ENCODE peak calls at places on chromosomes 3 and 15, in six cellular contexts. X is tibial artery, Z is fibroblast of mammary gland, K is AG09309, N is GM06990, C is RWPE1. A is an unnamed sample.
A peak's percentile ranks its signal among the peaks of the same experiment; 100 is the strongest.

GRCh38 chr3:45923755-45924154 is 19.5 kb upstream of the CXCR6 start:
- DNase-seq in X (peak; percentile 33), Z (peak; percentile 77), K (no peak), N (no peak), C (no peak), A (no peak)

GRCh38 chr15:31352283-31352880 is 25.7 kb downstream of the KLF13 start:
- DNase-seq in X (no peak), Z (no peak), K (no peak), N (no peak), C (no peak), A (no peak)

GRCh38 chr3:72058493-72059081 is 273.6 kb upstream of the PROK2 start:
- DNase-seq in X (no peak), Z (no peak), K (no peak), N (no peak), C (no peak), A (no peak)

GRCh38 chr3:59212128-59212764 is 162.4 kb upstream of the CFAP20DC start:
- DNase-seq in X (no peak), Z (peak; percentile 51), K (peak; percentile 16), N (no peak), C (peak; percentile 41), A (peak; percentile 58)

GRCh38 chr3:114115151-114115550 is 58.6 kb downstream of the QTRT2 start:
- DNase-seq in X (no peak), Z (no peak), K (no peak), N (no peak), C (no peak), A (no peak)

GRCh38 chr15:35992791-35993190 is 446.8 kb upstream of the DPH6 start:
- DNase-seq in X (no peak), Z (no peak), K (no peak), N (no peak), C (no peak), A (no peak)

GRCh38 chr3:107387555-107387954 is 10.3 kb downstream of the CCDC54 start:
- DNase-seq in X (no peak), Z (no peak), K (no peak), N (no peak), C (no peak), A (no peak)

GRCh38 chr15:89358755-89359439 is 24.3 kb upstream of the POLG start:
- DNase-seq in X (peak; percentile 81), Z (peak; percentile 60), K (peak; percentile 5), N (peak; percentile 88), C (peak; percentile 84), A (peak; percentile 93)

GRCh38 chr3:52218454-52218853 is 7.0 kb downstream of the TLR9 start:
- DNase-seq in X (no peak), Z (no peak), K (no peak), N (no peak), C (no peak), A (no peak)

GRCh38 chr3:73813291-73813977 is 188.7 kb upstream of the PDZRN3 start:
- DNase-seq in X (no peak), Z (peak; percentile 67), K (no peak), N (no peak), C (no peak), A (no peak)

GRCh38 chr3:147360936-147361670 is 45.2 kb downstream of the ZIC4 start:
- DNase-seq in X (no peak), Z (no peak), K (no peak), N (no peak), C (no peak), A (no peak)

GRCh38 chr15:36844453-36845094 is 255.8 kb downstream of the MEIS2 start:
- DNase-seq in X (no peak), Z (peak; percentile 20), K (no peak), N (no peak), C (no peak), A (no peak)

GRCh38 chr3:197025736-197026480 is 3.7 kb downstream of the MELTF start:
- DNase-seq in X (no peak), Z (no peak), K (no peak), N (no peak), C (no peak), A (no peak)

GRCh38 chr3:86938706-86939105 is 52.2 kb downstream of the VGLL3 start:
- DNase-seq in X (no peak), Z (peak; percentile 99), K (peak; percentile 84), N (no peak), C (no peak), A (no peak)

GRCh38 chr15:77607111-77607893 is 25.4 kb downstream of the LINGO1 start:
- DNase-seq in X (peak; percentile 90), Z (peak; percentile 64), K (no peak), N (no peak), C (no peak), A (no peak)

GRCh38 chr15:43204016-43204901 is 16.6 kb downstream of the EPB42 start:
- DNase-seq in X (no peak), Z (peak; percentile 78), K (peak; percentile 37), N (no peak), C (peak; percentile 46), A (peak; percentile 70)

GRCh38 chr3:111285691-111286090 is 214.1 kb downstream of the NECTIN3 start:
- DNase-seq in X (no peak), Z (no peak), K (no peak), N (no peak), C (no peak), A (no peak)

GRCh38 chr15:38860253-38860652 is 295.6 kb upstream of the RASGRP1 start:
- DNase-seq in X (no peak), Z (peak; percentile 61), K (no peak), N (no peak), C (no peak), A (no peak)

GRCh38 chr3:48507256-48508061 is 3.5 kb upstream of the SHISA5 start:
- DNase-seq in X (peak; percentile 75), Z (peak; percentile 55), K (no peak), N (peak; percentile 35), C (peak; percentile 86), A (peak; percentile 81)

GRCh38 chr3:24004171-24004938 is 59.3 kb downstream of the NR1D2 start:
- DNase-seq in X (no peak), Z (no peak), K (no peak), N (no peak), C (no peak), A (no peak)

GRCh38 chr3:12990306-12990705 is 82.9 kb downstream of the IQSEC1 start:
- DNase-seq in X (no peak), Z (no peak), K (no peak), N (no peak), C (no peak), A (no peak)

GRCh38 chr15:71391421-71392047 is 276.3 kb downstream of the THSD4 start:
- DNase-seq in X (no peak), Z (no peak), K (no peak), N (no peak), C (no peak), A (no peak)

GRCh38 chr15:31326729-31327673 is at the start of gene KLF13:
- DNase-seq in X (peak; percentile 86), Z (peak; percentile 55), K (no peak), N (no peak), C (peak; percentile 73), A (peak; percentile 79)

GRCh38 chr15:95365615-95366107 is 964.8 kb upstream of the NR2F2 start:
- DNase-seq in X (no peak), Z (no peak), K (no peak), N (peak; percentile 20), C (no peak), A (no peak)

GRCh38 chr15:31161990-31162389 is 60.5 kb upstream of the TRPM1 start:
- DNase-seq in X (no peak), Z (no peak), K (no peak), N (no peak), C (no peak), A (no peak)

GRCh38 chr3:27880969-27881892 is 159.1 kb upstream of the EOMES start:
- DNase-seq in X (no peak), Z (no peak), K (no peak), N (peak; percentile 24), C (no peak), A (no peak)

GRCh38 chr15:100114526-100114925 is 227.2 kb downstream of the ADAMTS17 start:
- DNase-seq in X (no peak), Z (peak; percentile 38), K (no peak), N (no peak), C (no peak), A (no peak)

GRCh38 chr3:36591959-36592358 is 172.4 kb downstream of the DCLK3 start:
- DNase-seq in X (no peak), Z (peak; percentile 35), K (peak; percentile 8), N (no peak), C (no peak), A (no peak)
- TF ChIP-seq CTCF in X (no peak), Z (peak; percentile 27), K (peak; percentile 45), N (no peak), C (no peak), A (no peak)

DNA sequence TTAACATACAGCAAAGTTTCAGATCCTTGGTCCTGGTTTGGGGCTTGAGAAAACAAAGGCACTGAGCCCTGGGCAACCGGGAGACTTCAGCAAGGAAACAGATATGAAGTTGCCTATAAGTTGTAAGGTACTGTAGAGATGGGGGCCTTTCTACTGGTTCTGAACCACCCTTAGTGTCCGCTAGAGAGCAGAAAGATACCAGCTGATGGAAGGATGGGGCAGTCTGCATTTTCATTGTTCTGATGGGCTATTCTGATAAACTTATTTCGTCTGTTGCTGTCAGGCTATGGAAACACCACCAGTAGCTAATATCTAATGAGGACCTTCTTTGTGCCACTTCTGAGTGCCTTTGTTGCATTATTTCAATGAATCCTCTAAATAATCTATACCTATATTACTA is 38.7 kb downstream of the FGD5 start:
- DNase-seq in X (no peak), Z (no peak), K (no peak), N (no peak), C (no peak), A (no peak)
- TF ChIP-seq CTCF in X (no peak), Z (no peak), K (no peak), N (no peak), C (no peak), A (no peak)

GRCh38 chr3:183591881-183592521 is 36.5 kb upstream of the KLHL6 start:
- DNase-seq in X (no peak), Z (no peak), K (no peak), N (peak; percentile 81), C (no peak), A (peak; percentile 72)
- TF ChIP-seq CTCF in X (no peak), Z (peak; percentile 15), K (peak; percentile 14), N (peak; percentile 43), C (no peak), A (peak; percentile 14)

DNA sequence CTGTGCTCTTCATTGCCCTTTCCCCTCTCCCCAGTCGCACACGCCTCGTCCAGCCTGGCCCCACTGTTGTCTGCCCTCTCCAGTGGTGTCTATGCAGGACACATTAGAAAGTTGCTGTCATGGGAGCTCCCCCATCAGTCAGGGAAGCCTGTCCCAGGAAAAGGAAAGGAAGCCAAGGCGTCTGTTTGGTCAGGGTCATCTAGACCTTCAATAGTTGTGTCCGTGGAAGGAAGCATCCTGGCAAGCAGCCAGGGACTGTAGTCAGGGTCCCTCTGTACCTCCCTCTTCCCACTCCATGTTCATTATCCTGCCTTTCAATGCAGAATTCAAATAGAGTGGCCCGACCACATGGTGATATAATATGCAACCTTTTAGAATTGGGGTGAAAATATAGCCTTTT is 60.7 kb upstream of the RAB6B start:
- DNase-seq in X (no peak), Z (no peak), K (no peak), N (no peak), C (no peak), A (no peak)
- TF ChIP-seq CTCF in X (no peak), Z (no peak), K (no peak), N (no peak), C (no peak), A (no peak)

GRCh38 chr3:139202226-139202958 is 141.4 kb upstream of the MRPS22 start:
- DNase-seq in X (no peak), Z (no peak), K (no peak), N (peak; percentile 54), C (peak; percentile 28), A (peak; percentile 49)
- TF ChIP-seq CTCF in X (no peak), Z (no peak), K (no peak), N (peak; percentile 58), C (no peak), A (peak; percentile 1)